ENCODE peak calls at places on chromosomes 3 and 15, in five cellular contexts. J is fibroblast of lung; E is CD8-positive, alpha-beta T cell; K is cardiac muscle cell; D is upper lobe of left lung. P is an unnamed sample. For H3K4me1, the result is how much of the 10 kb centered on the place peaks cover.

GRCh38 chr15:51818156-51818555 is 11.3 kb upstream of the TMOD3 start:
- DNase-seq in J (no peak), E (no peak), K (no peak), D (no peak), P (no peak)

GRCh38 chr3:64668582-64669510 is 19.0 kb downstream of the ADAMTS9 start:
- DNase-seq in D (no peak), K (no peak), J (no peak), E (no peak), P (no peak)

GRCh38 chr15:100778831-100779288 is 100.8 kb upstream of the ALDH1A3 start:
- DNase-seq in J (no peak), K (no peak), E (no peak), D (peak), P (no peak)

GRCh38 chr3:51942603-51943450 is 664 bp downstream of the PARP3 start:
- DNase-seq in K (no peak), D (peak), E (peak), J (peak), P (no peak)

GRCh38 chr3:50269977-50270413 is 1.0 kb downstream of the SEMA3B start:
- DNase-seq in E (no peak), D (no peak), J (peak), K (no peak), P (no peak)

GRCh38 chr3:146313411-146314111 is 62.7 kb upstream of the PLSCR4 start:
- DNase-seq in E (no peak), D (no peak), J (peak), K (no peak), P (no peak)

GRCh38 chr3:23304424-23304823 is 101.3 kb downstream of the UBE2E2 start:
- DNase-seq in E (no peak), K (no peak), J (peak), D (no peak), P (no peak)

GRCh38 chr15:93862791-93863190 is 368.6 kb upstream of the MCTP2 start:
- DNase-seq in E (no peak), D (peak), K (no peak), J (no peak), P (no peak)

GRCh38 chr3:41424543-41425300 is 225.4 kb downstream of the CTNNB1 start:
- DNase-seq in J (no peak), K (no peak), E (no peak), D (no peak), P (no peak)

GRCh38 chr15:57680021-57680420 is 26.5 kb upstream of the POLR2M start:
- DNase-seq in D (no peak), J (peak), E (no peak), K (no peak), P (no peak)

GRCh38 chr3:161268601-161269000 is 47.5 kb downstream of the NMD3 start:
- DNase-seq in E (no peak), D (no peak), J (no peak), K (no peak), P (no peak)

GRCh38 chr3:157999246-157999645 is 107.0 kb downstream of the SHOX2 start:
- DNase-seq in J (no peak), K (no peak), E (no peak), D (no peak), P (no peak)

GRCh38 chr3:16378920-16379319 is 113.9 kb downstream of the OXNAD1 start:
- DNase-seq in K (no peak), E (no peak), D (no peak), J (peak), P (no peak)

GRCh38 chr15:70164156-70164900 is 66.6 kb upstream of the TLE3 start:
- DNase-seq in K (no peak), J (no peak), E (no peak), D (no peak), P (no peak)

GRCh38 chr15:34620122-34620521 is 36.7 kb upstream of the GOLGA8B start:
- DNase-seq in K (no peak), D (no peak), E (no peak), J (no peak), P (no peak)

GRCh38 chr3:183253364-183253960 is 409 bp downstream of the B3GNT5 start:
- DNase-seq in D (peak), K (peak), J (peak), E (no peak), P (peak)

GRCh38 chr3:52246728-52247454 is 1.3 kb downstream of the PPM1M start:
- DNase-seq in K (no peak), J (no peak), D (peak), E (no peak), P (no peak)

GRCh38 chr15:38024293-38025091 is 90.1 kb downstream of the TMCO5A start:
- DNase-seq in K (no peak), D (no peak), J (no peak), E (no peak), P (no peak)

GRCh38 chr15:57118013-57118799 is 199.8 kb downstream of the TCF12 start:
- DNase-seq in K (no peak), D (no peak), J (peak), E (no peak), P (no peak)

GRCh38 chr3:121951291-121951690 is 57.1 kb downstream of the SLC15A2 start:
- DNase-seq in E (no peak), K (no peak), D (no peak), J (no peak), P (no peak)

GRCh38 chr15:72916939-72917338 is 133.4 kb upstream of the ADPGK start:
- DNase-seq in J (peak), E (no peak), D (no peak), K (no peak), P (no peak)

GRCh38 chr3:45110185-45110833 is 35.9 kb downstream of the CDCP1 start:
- DNase-seq in J (no peak), D (peak), K (no peak), E (peak), P (no peak)

GRCh38 chr3:53229171-53229570 is 26.7 kb downstream of the TKT start:
- DNase-seq in E (no peak), D (no peak), K (no peak), J (no peak), P (no peak)

GRCh38 chr3:153144779-153145178 is 17.2 kb upstream of the RAP2B start:
- DNase-seq in J (peak), K (no peak), D (no peak), E (no peak), P (no peak)

GRCh38 chr3:172257638-172258400 is 190.4 kb downstream of the GHSR start:
- DNase-seq in J (peak), D (no peak), K (no peak), E (no peak), P (no peak)

GRCh38 chr3:48413086-48413485 is 16.8 kb downstream of the PLXNB1 start:
- DNase-seq in K (no peak), D (no peak), E (no peak), J (no peak), P (peak)

GRCh38 chr15:50418041-50418583 is 6.1 kb upstream of the USP8 start:
- DNase-seq in D (no peak), J (no peak), E (no peak), K (no peak), P (peak)

GRCh38 chr3:111582114-111582461 is 13.1 kb downstream of the ZBED2 start:
- DNase-seq in K (no peak), J (peak), D (peak), E (no peak), P (no peak)

GRCh38 chr15:28977377-28978010 is 91.7 kb downstream of the APBA2 start:
- DNase-seq in K (no peak), E (no peak), J (peak), D (no peak), P (peak)

GRCh38 chr3:120113128-120114116 is 19.2 kb upstream of the GSK3B start:
- DNase-seq in E (no peak), D (peak), K (no peak), J (peak), P (no peak)

GRCh38 chr15:46786886-46787285 is 930.4 kb upstream of the SEMA6D start:
- DNase-seq in J (no peak), E (no peak), K (peak), D (no peak), P (no peak)

GRCh38 chr3:69121950-69122349 is 445 bp downstream of the LMOD3 start:
- DNase-seq in D (no peak), K (no peak), E (no peak), J (no peak), P (no peak)

GRCh38 chr3:11568503-11569155 is 75.1 kb downstream of the VGLL4 start:
- DNase-seq in K (no peak), J (peak), D (no peak), E (no peak), P (no peak)

GRCh38 chr3:164533275-164533674 is 545.0 kb downstream of the SI start:
- DNase-seq in K (no peak), D (no peak), J (no peak), E (no peak), P (no peak)

GRCh38 chr15:87793736-87794135 is 462.8 kb downstream of the NTRK3 start:
- DNase-seq in J (no peak), D (no peak), K (no peak), E (no peak), P (no peak)

GRCh38 chr3:37291275-37291700 is 116.9 kb upstream of the LRRFIP2 start:
- DNase-seq in D (no peak), J (peak), K (no peak), E (no peak), P (no peak)

GRCh38 chr15:77907824-77908751 is 169.4 kb downstream of the TBC1D2B start:
- DNase-seq in K (peak), E (peak), J (peak), D (peak), P (peak)

GRCh38 chr3:71025516-71025915 is 558.0 kb downstream of the FOXP1 start:
- DNase-seq in E (no peak), J (no peak), K (no peak), D (no peak), P (no peak)

GRCh38 chr15:61115241-61115640 is 113.9 kb downstream of the RORA start:
- DNase-seq in D (no peak), K (no peak), E (no peak), J (peak), P (no peak)

GRCh38 chr15:61119556-61119955 is 109.5 kb downstream of the RORA start:
- DNase-seq in J (no peak), D (no peak), E (no peak), K (no peak), P (no peak)

GRCh38 chr15:61115679-61116078 is 113.4 kb downstream of the RORA start:
- DNase-seq in E (no peak), D (no peak), J (peak), K (no peak), P (no peak)

GRCh38 chr15:61118885-61119284 is 110.2 kb downstream of the RORA start:
- DNase-seq in D (no peak), E (no peak), J (no peak), K (no peak), P (no peak)

DNA sequence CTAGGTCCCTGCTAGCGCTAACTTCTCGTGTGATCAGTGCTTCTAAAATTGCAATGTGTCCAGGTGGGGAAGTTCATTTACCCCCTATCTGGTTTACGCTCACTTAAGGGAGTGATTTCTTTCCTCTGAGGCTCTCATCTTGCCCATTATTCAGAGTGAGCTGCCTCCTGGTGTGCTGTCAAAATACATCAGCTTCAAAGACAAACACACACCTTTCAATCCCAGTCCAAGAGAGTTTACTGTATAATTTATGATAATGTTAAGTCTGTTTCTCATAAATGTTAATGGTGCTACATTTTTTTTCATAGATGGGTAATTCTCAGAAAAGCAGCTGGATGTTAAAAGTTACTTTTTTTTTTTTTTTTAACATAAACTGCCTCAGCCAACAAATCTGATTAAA is 112.3 kb downstream of the RORA start:
- DNase-seq in E (no peak), J (no peak), K (no peak), D (no peak), P (no peak)
- H3K4me3 ChIP-seq in E (no peak), J (no peak), K (no peak), D (no peak), P (no peak)

GRCh38 chr3:129486057-129487035 is 42.1 kb upstream of the RHO start:
- DNase-seq in K (peak), D (no peak), E (no peak), J (peak), P (no peak)
- H3K4me1 ChIP-seq in K (under half), D (under half), E (under half), J (under half), P (under half)

GRCh38 chr15:68204776-68205557 is at the start of gene CALML4:
- DNase-seq in K (no peak), J (peak), E (no peak), D (peak), P (no peak)
- H3K4me3 ChIP-seq in K (no peak), J (no peak), E (no peak), D (no peak), P (no peak)

GRCh38 chr3:129312021-129312639 is 33.5 kb downstream of the HMCES start:
- DNase-seq in J (no peak), E (no peak), K (no peak), D (no peak), P (no peak)

GRCh38 chr3:129308636-129309035 is 30.0 kb downstream of the HMCES start:
- DNase-seq in K (no peak), D (no peak), E (no peak), J (no peak), P (no peak)

GRCh38 chr3:129311054-129311902 is 32.6 kb downstream of the HMCES start:
- DNase-seq in E (no peak), D (no peak), J (no peak), K (no peak), P (no peak)

GRCh38 chr3:129310612-129311011 is 31.9 kb downstream of the HMCES start:
- DNase-seq in E (no peak), K (no peak), J (no peak), D (no peak), P (no peak)

DNA sequence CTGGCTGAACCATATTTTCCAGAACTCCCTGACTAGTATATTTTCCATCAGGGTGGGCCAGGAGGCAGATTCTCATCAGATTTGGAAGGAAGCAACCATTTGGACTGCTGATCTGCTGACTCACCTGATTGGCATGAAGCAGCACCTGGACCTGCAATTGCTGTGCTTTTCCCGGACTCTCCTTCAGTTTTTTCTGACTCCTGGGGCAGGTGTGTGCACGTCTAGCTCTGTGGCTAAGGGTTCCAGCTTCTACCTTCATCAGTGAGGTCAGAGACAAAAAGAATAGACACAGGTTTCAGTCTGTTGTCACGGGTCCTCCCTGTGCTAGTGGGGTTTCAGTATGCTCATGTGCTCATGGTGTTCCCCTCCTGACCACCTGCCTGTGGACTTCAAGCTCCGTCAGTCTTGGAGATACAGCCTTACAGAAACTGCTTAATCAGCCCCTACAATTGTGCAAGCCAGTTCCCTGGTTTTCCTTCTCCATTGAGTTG is 31.5 kb downstream of the HMCES start:
- DNase-seq in E (no peak), J (no peak), K (no peak), D (no peak), P (no peak)
- H3K4me1 ChIP-seq in E (under half), J (under half), K (under half), D (under half), P (under half)

DNA sequence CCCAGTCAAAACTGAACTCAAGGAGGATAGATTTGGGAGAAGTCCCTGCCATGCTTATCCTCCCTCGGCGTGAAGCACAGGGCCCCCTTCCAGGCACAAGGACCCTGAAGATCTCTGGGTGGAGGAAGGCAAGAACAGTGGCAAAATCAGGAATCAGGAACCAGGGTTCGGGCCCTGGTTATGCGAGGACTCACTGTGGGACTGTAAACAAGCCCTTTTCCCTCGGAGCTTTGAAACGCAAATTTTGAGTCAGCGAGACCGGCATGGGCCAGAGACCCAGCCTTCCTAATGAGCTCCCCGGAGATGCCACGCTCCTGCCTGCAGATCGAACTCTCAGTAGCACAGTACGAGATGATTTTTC is 70.2 kb downstream of the SLC12A8 start:
- DNase-seq in E (no peak), D (no peak), J (no peak), K (no peak), P (no peak)
- H3K4me3 ChIP-seq in E (peak), D (no peak), J (no peak), K (no peak), P (no peak)

GRCh38 chr3:58530354-58530865 is 6.6 kb downstream of the ACOX2 start:
- DNase-seq in J (no peak), D (no peak), K (no peak), E (no peak), P (no peak)
- H3K4me1 ChIP-seq in J (under half), D (under half), K (under half), E (under half), P (under half)

GRCh38 chr3:46947981-46948791 is 28.4 kb downstream of the CCDC12 start:
- DNase-seq in E (peak), J (peak), D (peak), K (no peak), P (peak)

GRCh38 chr3:46946856-46947544 is 29.5 kb downstream of the CCDC12 start:
- DNase-seq in D (peak), J (peak), K (no peak), E (peak), P (peak)

GRCh38 chr3:46948830-46949671 is 27.5 kb downstream of the CCDC12 start:
- DNase-seq in D (peak), E (no peak), K (peak), J (no peak), P (no peak)

GRCh38 chr3:46946416-46946815 is 30.1 kb downstream of the CCDC12 start:
- DNase-seq in D (no peak), E (no peak), K (no peak), J (no peak), P (no peak)

DNA sequence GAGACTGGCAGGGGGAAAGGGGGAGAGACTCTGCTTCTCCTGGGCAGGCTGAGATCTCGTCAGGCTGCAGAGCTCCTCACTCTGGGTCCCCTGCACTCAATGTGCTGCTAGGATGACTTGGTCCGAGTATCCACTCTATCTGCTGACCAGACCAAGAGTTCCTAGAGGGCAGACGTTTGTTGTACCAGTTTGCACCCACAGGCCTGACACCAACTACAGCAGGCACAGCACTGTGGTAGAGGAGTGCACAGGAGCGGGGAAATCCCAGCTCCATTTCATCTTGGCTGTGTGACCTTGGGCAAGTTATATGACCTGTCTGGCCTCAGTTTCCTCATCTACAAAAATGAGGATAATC is 29.0 kb downstream of the CCDC12 start:
- DNase-seq in K (no peak), D (no peak), E (no peak), J (no peak), P (no peak)
- H3K4me3 ChIP-seq in K (no peak), D (no peak), E (no peak), J (no peak), P (no peak)